ENCODE peak calls at places on chromosome 21, in four cellular contexts. B, A, V and M are unnamed samples.

GRCh38 chr21:42389449-42389835 is 6.4 kb downstream of the TMPRSS3 start:
- DNase-seq in A (no peak), V (no peak), B (no peak), M (no peak)

GRCh38 chr21:46477765-46478164 is 19.1 kb downstream of the DIP2A start:
- DNase-seq in A (no peak), B (no peak), V (no peak), M (no peak)

GRCh38 chr21:17495680-17496079 is 17.2 kb upstream of the CXADR start:
- DNase-seq in B (no peak), V (no peak), A (no peak), M (no peak)

GRCh38 chr21:28473530-28474225 is 519.0 kb downstream of the LTN1 start:
- DNase-seq in V (no peak), A (no peak), B (no peak), M (no peak)

GRCh38 chr21:44583800-44584147 is 3.4 kb upstream of the KRTAP10-5 start:
- DNase-seq in V (no peak), A (no peak), B (no peak), M (no peak)

GRCh38 chr21:41641821-41642368 is 125.0 kb downstream of the RIPK4 start:
- DNase-seq in B (no peak), A (peak), V (peak), M (no peak)

GRCh38 chr21:31665397-31665796 is 5.9 kb downstream of the SOD1 start:
- DNase-seq in V (no peak), B (peak), A (no peak), M (peak)

GRCh38 chr21:39232926-39233325 is 49.7 kb upstream of the PSMG1 start:
- DNase-seq in B (no peak), A (no peak), V (no peak), M (no peak)

GRCh38 chr21:40425981-40426380 is 421.0 kb downstream of the DSCAM start:
- DNase-seq in V (no peak), A (no peak), B (no peak), M (no peak)

GRCh38 chr21:15631342-15631741 is 98.4 kb upstream of the USP25 start:
- DNase-seq in V (no peak), B (no peak), A (peak), M (no peak)

GRCh38 chr21:25464275-25464674 is 143.0 kb downstream of the MRPL39 start:
- DNase-seq in B (no peak), V (no peak), A (no peak), M (no peak)

GRCh38 chr21:18959817-18960216 is 556.2 kb upstream of the TMPRSS15 start:
- DNase-seq in B (no peak), A (no peak), V (no peak), M (no peak)

GRCh38 chr21:38384675-38385074 is 113.6 kb downstream of the ERG start:
- DNase-seq in B (peak), A (no peak), V (no peak), M (no peak)